ENCODE peak calls at places on chromosomes 7 and 10, in seven cellular contexts. T is spleen, A is DND-41, C is transverse colon, W is cardiac muscle cell, H is PC-3, Z is stomach. E is an unnamed sample. For H3K36me3 and H3K27me3, the result is how much of the 10 kb centered on the place peaks cover.

GRCh38 chr7:31791881-31792280 is 104.9 kb downstream of the PPP1R17 start:
- DNase-seq in T (no peak), A (no peak), C (no peak), W (no peak), H (no peak), Z (no peak), E (no peak)

GRCh38 chr7:131008840-131009651 is 275.0 kb upstream of the KLF14 start:
- DNase-seq in T (no peak), A (no peak), C (no peak), W (no peak), H (peak), Z (no peak), E (no peak)

GRCh38 chr7:351256-351655 is 61.3 kb downstream of the FOXL3 start:
- DNase-seq in T (peak), A (no peak), C (no peak), W (no peak), H (no peak), Z (no peak), E (no peak)

GRCh38 chr10:122075171-122075570 is 86.2 kb downstream of the TACC2 start:
- DNase-seq in T (peak), A (no peak), C (no peak), W (no peak), H (no peak), Z (no peak), E (no peak)

GRCh38 chr10:26706206-26706605 is 8.7 kb downstream of the PDSS1 start:
- DNase-seq in T (peak), A (no peak), C (no peak), W (no peak), H (no peak), Z (no peak), E (no peak)

GRCh38 chr7:66216687-66217086 is 11.6 kb downstream of the TPST1 start:
- DNase-seq in T (no peak), A (no peak), C (no peak), W (no peak), H (no peak), Z (no peak), E (no peak)

GRCh38 chr7:20172736-20173334 is 44.3 kb downstream of the MACC1 start:
- DNase-seq in T (no peak), A (peak), C (peak), W (peak), H (peak), Z (peak), E (no peak)

GRCh38 chr10:124301736-124302135 is 117.0 kb downstream of the OAT start:
- DNase-seq in T (no peak), A (no peak), C (no peak), W (no peak), H (no peak), Z (no peak), E (no peak)

GRCh38 chr7:115356139-115356746 is 434.3 kb downstream of the MDFIC start:
- DNase-seq in T (no peak), A (no peak), C (no peak), W (peak), H (peak), Z (no peak), E (no peak)

GRCh38 chr7:27164381-27165088 is 802 bp downstream of the HOXA9 start:
- DNase-seq in T (peak), A (no peak), C (no peak), W (no peak), H (peak), Z (no peak), E (no peak)

GRCh38 chr10:69856601-69857166 is 55.0 kb downstream of the COL13A1 start:
- DNase-seq in T (no peak), A (no peak), C (no peak), W (no peak), H (no peak), Z (no peak), E (no peak)
- TF ChIP-seq CTCF in T (no peak), A (no peak), C (no peak), W (no peak), H (no peak), Z (no peak), E (no peak)

GRCh38 chr10:3571310-3571825 is 213.6 kb downstream of the KLF6 start:
- DNase-seq in T (no peak), A (no peak), C (no peak), W (no peak), H (no peak), Z (no peak), E (no peak)
- H3K36me3 ChIP-seq in T (under half), A (under half), C (under half), W (under half), H (under half), Z (under half), E (under half)

DNA sequence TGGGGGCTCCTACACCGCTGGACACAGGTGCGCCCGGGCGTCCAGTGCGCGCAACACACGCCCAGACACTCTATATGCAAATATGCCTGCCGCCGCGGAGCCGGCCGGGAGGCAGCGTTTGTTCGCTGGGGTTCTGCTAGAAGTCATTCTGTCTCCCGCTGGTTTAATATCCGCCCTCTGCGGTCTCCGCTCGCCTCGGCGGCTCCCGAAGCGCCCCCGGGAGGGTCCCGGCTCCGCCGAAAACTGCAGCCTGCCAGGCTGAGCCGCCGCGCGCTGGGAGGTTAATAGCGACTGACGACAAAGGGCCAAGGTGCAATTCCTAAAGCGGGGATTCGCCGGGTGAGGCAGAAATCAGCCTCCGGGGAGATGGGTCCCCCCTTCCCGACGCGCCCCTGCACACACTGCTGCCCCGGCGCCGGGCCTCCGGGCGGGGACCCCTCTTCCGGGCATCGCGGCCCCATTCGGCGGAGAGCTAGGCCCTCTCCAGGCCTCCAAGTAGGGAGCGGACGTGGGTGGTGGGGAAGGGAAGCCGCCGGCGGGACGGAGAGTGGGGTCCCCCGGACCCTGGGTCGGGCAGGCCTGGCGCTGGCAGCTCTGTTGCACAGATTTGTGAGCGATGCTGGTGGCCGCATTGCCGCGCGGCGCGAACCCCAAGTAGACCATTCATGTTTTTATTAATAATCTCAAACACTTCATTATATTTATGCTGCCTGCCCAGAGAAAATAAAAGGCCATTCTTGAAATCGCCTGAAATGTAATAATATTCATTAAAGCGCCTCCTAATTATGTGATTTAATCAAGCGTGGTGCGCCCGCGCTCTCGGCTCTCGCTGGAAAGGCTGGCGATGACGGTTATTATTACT is 9.1 kb downstream of the EN2 start:
- DNase-seq in T (peak), A (no peak), C (no peak), W (no peak), H (no peak), Z (no peak), E (peak)
- H3K27me3 ChIP-seq in T (half or more), A (under half), C (half or more), W (half or more), H (under half), Z (half or more), E (under half)

GRCh38 chr10:17472481-17473227 is 18.3 kb upstream of the ST8SIA6 start:
- DNase-seq in T (no peak), A (no peak), C (no peak), W (no peak), H (no peak), Z (no peak), E (no peak)

GRCh38 chr10:17473228-17473950 is 19.0 kb upstream of the ST8SIA6 start:
- DNase-seq in T (no peak), A (no peak), C (no peak), W (no peak), H (no peak), Z (no peak), E (no peak)

GRCh38 chr10:17475661-17476060 is 21.3 kb upstream of the ST8SIA6 start:
- DNase-seq in T (no peak), A (no peak), C (no peak), W (no peak), H (no peak), Z (no peak), E (no peak)

GRCh38 chr10:17476073-17476472 is 21.7 kb upstream of the ST8SIA6 start:
- DNase-seq in T (no peak), A (no peak), C (no peak), W (no peak), H (no peak), Z (no peak), E (no peak)

DNA sequence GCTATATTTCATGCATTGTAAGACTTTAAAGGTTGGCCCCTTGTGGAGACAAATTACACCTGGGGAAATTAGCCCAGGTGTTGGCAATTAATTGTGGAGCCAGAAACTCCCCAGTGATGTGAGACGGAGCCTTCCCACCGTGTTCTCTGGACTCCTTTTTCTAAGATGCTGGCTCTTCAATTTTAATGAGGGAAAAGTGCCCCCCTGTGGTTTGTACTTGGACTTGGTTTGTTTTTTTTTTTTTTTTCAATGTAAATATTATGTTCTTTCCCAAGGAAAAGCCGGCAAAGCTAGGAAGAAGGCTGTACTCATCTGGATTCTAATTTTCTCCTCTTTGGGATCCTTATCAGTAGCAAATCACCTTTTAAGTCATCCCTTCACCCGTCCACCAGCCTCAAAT is 20.2 kb upstream of the ST8SIA6 start:
- DNase-seq in T (no peak), A (no peak), C (no peak), W (peak), H (peak), Z (no peak), E (no peak)
- TF ChIP-seq CTCF in T (no peak), A (no peak), C (no peak), W (peak), H (no peak), Z (no peak), E (no peak)

DNA sequence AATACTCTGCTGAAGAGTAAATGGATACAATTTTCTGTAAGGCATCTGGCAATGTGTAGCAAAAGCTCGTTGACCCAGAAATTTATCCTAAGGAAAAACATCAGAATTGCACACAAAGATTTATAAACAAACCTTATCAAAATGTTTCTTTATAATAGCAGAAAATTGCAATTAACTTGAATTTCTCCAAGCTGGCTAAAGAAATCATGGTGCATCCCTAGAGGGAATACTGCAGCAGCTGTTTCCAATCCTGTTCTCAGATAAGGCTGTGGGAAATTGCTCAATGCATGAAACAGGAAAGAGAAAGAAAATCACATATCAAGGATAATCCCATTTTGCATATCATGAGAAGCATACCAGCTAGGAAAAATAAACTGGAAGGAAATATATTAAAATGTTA is 18.7 kb downstream of the TACR2 start:
- DNase-seq in T (no peak), A (no peak), C (no peak), W (peak), H (no peak), Z (no peak), E (no peak)
- H3K36me3 ChIP-seq in T (half or more), A (half or more), C (under half), W (half or more), H (half or more), Z (half or more), E (under half)

DNA sequence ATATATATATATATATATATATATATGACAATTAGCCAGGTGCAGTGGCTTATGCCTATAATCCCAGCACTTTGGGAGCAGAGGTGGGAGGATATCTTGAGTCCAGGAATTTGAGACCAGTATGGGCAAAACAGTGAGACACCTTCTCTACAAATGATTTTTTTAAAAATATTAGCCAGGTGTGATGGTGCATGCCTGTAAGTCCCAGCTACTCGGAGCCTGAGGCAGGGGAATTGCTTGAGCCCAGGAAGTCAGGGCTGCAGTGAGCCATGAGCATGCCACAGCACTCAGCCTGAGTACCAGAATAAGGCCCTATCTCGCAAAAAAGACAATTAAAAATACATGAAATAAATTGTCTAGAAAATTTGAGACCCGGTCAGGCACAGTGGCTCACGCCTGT is 47.2 kb upstream of the MSRB2 start:
- DNase-seq in T (no peak), A (no peak), C (no peak), W (no peak), H (no peak), Z (no peak), E (no peak)
- H3K27me3 ChIP-seq in T (under half), A (under half), C (under half), W (under half), H (under half), Z (under half), E (under half)

DNA sequence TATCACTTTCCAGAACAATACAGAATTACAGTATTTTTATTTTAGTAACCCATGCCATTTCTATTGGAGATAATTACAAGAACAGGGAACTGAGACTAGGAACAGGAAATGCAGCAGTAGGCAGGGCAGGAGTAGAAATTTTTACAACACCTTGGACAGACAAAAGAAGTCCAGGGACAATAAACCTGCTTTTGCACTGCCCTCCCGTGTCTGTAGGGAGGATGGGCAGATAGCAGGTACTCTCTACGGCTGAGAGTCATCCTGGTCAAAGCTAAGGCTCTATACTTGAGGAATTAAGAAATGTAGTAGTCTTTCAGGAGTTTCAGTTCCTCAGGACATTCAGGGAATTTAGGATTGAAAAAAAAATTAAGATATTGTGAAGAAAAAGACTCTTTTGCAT is 63.4 kb downstream of the VAX1 start:
- DNase-seq in T (no peak), A (no peak), C (peak), W (no peak), H (peak), Z (no peak), E (no peak)
- TF ChIP-seq CTCF in T (no peak), A (no peak), C (peak), W (no peak), H (peak), Z (no peak), E (no peak)

GRCh38 chr10:28711776-28712175 is 34.5 kb downstream of the BAMBI start:
- DNase-seq in T (no peak), A (no peak), C (no peak), W (no peak), H (no peak), Z (no peak), E (no peak)
- H3K36me3 ChIP-seq in T (under half), A (under half), C (under half), W (under half), H (under half), Z (under half), E (under half)

GRCh38 chr10:45373783-45374450 is at the start of gene ALOX5:
- DNase-seq in T (peak), A (no peak), C (peak), W (peak), H (peak), Z (peak), E (peak)

GRCh38 chr10:45373003-45373782 is 823 bp upstream of the ALOX5 start:
- DNase-seq in T (peak), A (no peak), C (peak), W (no peak), H (no peak), Z (no peak), E (peak)

GRCh38 chr10:45371555-45371954 is 2.5 kb upstream of the ALOX5 start:
- DNase-seq in T (no peak), A (no peak), C (no peak), W (no peak), H (no peak), Z (no peak), E (no peak)

GRCh38 chr10:45370202-45370955 is 3.6 kb upstream of the ALOX5 start:
- DNase-seq in T (no peak), A (no peak), C (no peak), W (no peak), H (no peak), Z (no peak), E (no peak)

DNA sequence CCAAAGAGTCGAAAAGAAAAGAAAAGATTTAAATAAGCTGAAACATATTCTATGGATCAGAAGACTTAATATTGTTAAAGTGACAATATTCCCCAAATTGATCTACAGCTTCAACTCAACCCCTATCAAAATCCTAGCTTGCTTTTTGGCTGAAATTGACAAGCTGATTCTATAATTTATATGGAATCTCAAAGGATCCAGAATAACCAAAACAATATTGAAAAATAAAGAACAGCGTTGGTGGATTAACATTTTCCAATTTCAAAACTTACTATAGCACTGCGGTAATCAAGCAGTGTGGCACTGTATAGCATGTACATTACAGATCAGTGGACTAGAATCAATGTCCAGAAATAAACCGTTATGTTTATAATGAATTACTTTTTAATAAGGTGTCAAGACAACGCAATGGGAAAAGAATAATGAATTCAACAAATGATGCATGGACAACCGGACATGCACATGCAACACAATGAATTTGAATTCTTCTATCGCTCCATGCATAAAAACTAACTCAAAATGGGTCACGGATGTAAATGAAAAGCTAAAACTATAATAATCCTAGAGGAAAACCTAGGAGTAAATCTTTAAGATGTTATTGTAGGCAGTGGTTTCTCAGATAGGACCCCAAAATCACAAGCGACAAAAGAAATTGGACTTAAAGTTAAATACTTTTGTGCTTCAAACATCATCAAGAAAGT is 1.6 kb upstream of the ALOX5 start:
- DNase-seq in T (no peak), A (no peak), C (no peak), W (no peak), H (no peak), Z (no peak), E (no peak)
- H3K27me3 ChIP-seq in T (under half), A (under half), C (under half), W (half or more), H (half or more), Z (under half), E (under half)

DNA sequence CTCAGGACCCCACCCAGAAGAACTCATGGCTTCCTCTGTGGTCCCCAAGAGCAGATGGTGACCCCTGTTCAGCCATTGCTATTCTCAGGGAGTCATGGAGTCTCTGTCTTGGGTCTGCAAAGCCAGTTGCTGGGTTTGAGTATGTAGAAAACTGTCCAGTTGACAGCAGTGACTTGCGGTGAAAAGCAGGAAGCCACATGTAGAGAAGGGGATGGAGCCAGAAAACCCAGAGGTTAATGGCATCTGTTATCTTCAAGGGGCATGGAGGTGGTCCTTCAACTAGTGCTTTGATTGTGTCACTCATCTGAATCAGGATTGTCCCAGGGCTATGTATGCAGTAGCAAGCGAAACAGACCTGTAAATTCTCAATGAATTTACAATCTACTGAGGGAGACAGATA is 86.3 kb upstream of the STK17A start:
- DNase-seq in T (no peak), A (no peak), C (no peak), W (no peak), H (no peak), Z (no peak), E (no peak)
- TF ChIP-seq CTCF in T (no peak), A (no peak), C (no peak), W (no peak), H (no peak), Z (no peak), E (no peak)

E was measured in GM06990.